ENCODE peak calls at places on chromosomes 7 and 10, in seven cellular contexts. One of them, this sample, is unnamed. For H3K4me1, the result is how much of the 10 kb centered on the place peaks cover.

GRCh38 chr10:16854623-16855022 is 37.4 kb upstream of the RSU1 start:
- DNase-seq in heart left ventricle: no peak
- DNase-seq in tibial artery: no peak
- DNase-seq in CD8-positive, alpha-beta T cell: no peak
- DNase-seq in transverse colon: no peak
- DNase-seq in IMR-90: no peak
- DNase-seq in colonic mucosa: no peak
- DNase-seq in this sample: no peak

GRCh38 chr7:152000191-152000590 is 25.3 kb upstream of the GALNT11 start:
- DNase-seq in heart left ventricle: no peak
- DNase-seq in transverse colon: no peak
- DNase-seq in tibial artery: no peak
- DNase-seq in IMR-90: no peak
- DNase-seq in colonic mucosa: no peak
- DNase-seq in CD8-positive, alpha-beta T cell: no peak
- DNase-seq in this sample: no peak

GRCh38 chr7:55532150-55532917 is 40.0 kb downstream of the VOPP1 start:
- DNase-seq in tibial artery: no peak
- DNase-seq in IMR-90: no peak
- DNase-seq in transverse colon: no peak
- DNase-seq in colonic mucosa: no peak
- DNase-seq in CD8-positive, alpha-beta T cell: no peak
- DNase-seq in heart left ventricle: no peak
- DNase-seq in this sample: no peak

GRCh38 chr7:13803134-13803533 is 186.3 kb downstream of the ETV1 start:
- DNase-seq in tibial artery: no peak
- DNase-seq in colonic mucosa: no peak
- DNase-seq in IMR-90: no peak
- DNase-seq in CD8-positive, alpha-beta T cell: no peak
- DNase-seq in heart left ventricle: no peak
- DNase-seq in transverse colon: no peak
- DNase-seq in this sample: no peak

GRCh38 chr7:141466151-141466904 is 84.9 kb upstream of the AGK start:
- DNase-seq in CD8-positive, alpha-beta T cell: no peak
- DNase-seq in transverse colon: no peak
- DNase-seq in heart left ventricle: no peak
- DNase-seq in tibial artery: no peak
- DNase-seq in colonic mucosa: no peak
- DNase-seq in IMR-90: no peak
- DNase-seq in this sample: no peak

GRCh38 chr10:11595395-11595692 is 16.1 kb downstream of the USP6NL start:
- DNase-seq in tibial artery: no peak
- DNase-seq in IMR-90: peak
- DNase-seq in CD8-positive, alpha-beta T cell: no peak
- DNase-seq in heart left ventricle: peak
- DNase-seq in colonic mucosa: no peak
- DNase-seq in transverse colon: no peak
- DNase-seq in this sample: no peak

GRCh38 chr10:72292223-72292691 is 18.5 kb downstream of the DDIT4 start:
- DNase-seq in colonic mucosa: peak
- DNase-seq in tibial artery: no peak
- DNase-seq in transverse colon: peak
- DNase-seq in IMR-90: no peak
- DNase-seq in CD8-positive, alpha-beta T cell: no peak
- DNase-seq in heart left ventricle: no peak
- DNase-seq in this sample: no peak

GRCh38 chr7:140229591-140230516 is 53.1 kb upstream of the KDM7A start:
- DNase-seq in CD8-positive, alpha-beta T cell: peak
- DNase-seq in IMR-90: no peak
- DNase-seq in heart left ventricle: peak
- DNase-seq in tibial artery: no peak
- DNase-seq in colonic mucosa: peak
- DNase-seq in transverse colon: peak
- DNase-seq in this sample: no peak

GRCh38 chr7:132769280-132769679 is 193.0 kb upstream of the PLXNA4 start:
- DNase-seq in heart left ventricle: no peak
- DNase-seq in tibial artery: no peak
- DNase-seq in IMR-90: no peak
- DNase-seq in colonic mucosa: no peak
- DNase-seq in CD8-positive, alpha-beta T cell: no peak
- DNase-seq in transverse colon: no peak
- DNase-seq in this sample: no peak

GRCh38 chr7:16753932-16754571 is 497 bp downstream of the TSPAN13 start:
- DNase-seq in tibial artery: no peak
- DNase-seq in IMR-90: peak
- DNase-seq in CD8-positive, alpha-beta T cell: no peak
- DNase-seq in transverse colon: peak
- DNase-seq in colonic mucosa: peak
- DNase-seq in heart left ventricle: peak
- DNase-seq in this sample: peak

GRCh38 chr7:102236592-102237287 is 49.9 kb upstream of the SH2B2 start:
- DNase-seq in tibial artery: peak
- DNase-seq in colonic mucosa: peak
- DNase-seq in heart left ventricle: peak
- DNase-seq in IMR-90: peak
- DNase-seq in transverse colon: peak
- DNase-seq in CD8-positive, alpha-beta T cell: peak
- DNase-seq in this sample: peak

GRCh38 chr10:87622290-87623004 is 37.2 kb upstream of the PAPSS2 start:
- DNase-seq in transverse colon: no peak
- DNase-seq in tibial artery: no peak
- DNase-seq in colonic mucosa: no peak
- DNase-seq in CD8-positive, alpha-beta T cell: no peak
- DNase-seq in IMR-90: no peak
- DNase-seq in heart left ventricle: no peak
- DNase-seq in this sample: no peak

GRCh38 chr7:125651823-125652528 is 722.4 kb upstream of the POT1 start:
- DNase-seq in transverse colon: no peak
- DNase-seq in tibial artery: no peak
- DNase-seq in colonic mucosa: no peak
- DNase-seq in heart left ventricle: no peak
- DNase-seq in IMR-90: no peak
- DNase-seq in CD8-positive, alpha-beta T cell: no peak
- DNase-seq in this sample: no peak

GRCh38 chr7:108452707-108453106 is 3.5 kb downstream of the NRCAM start:
- DNase-seq in IMR-90: peak
- DNase-seq in tibial artery: no peak
- DNase-seq in heart left ventricle: no peak
- DNase-seq in transverse colon: no peak
- DNase-seq in colonic mucosa: no peak
- DNase-seq in CD8-positive, alpha-beta T cell: no peak
- DNase-seq in this sample: no peak

GRCh38 chr10:43227911-43228782 is 38.7 kb downstream of the RASGEF1A start:
- DNase-seq in heart left ventricle: peak
- DNase-seq in tibial artery: peak
- DNase-seq in CD8-positive, alpha-beta T cell: no peak
- DNase-seq in IMR-90: no peak
- DNase-seq in colonic mucosa: no peak
- DNase-seq in transverse colon: peak
- DNase-seq in this sample: peak

GRCh38 chr10:132609211-132609610 is 71.6 kb downstream of the INPP5A start:
- DNase-seq in IMR-90: no peak
- DNase-seq in transverse colon: no peak
- DNase-seq in heart left ventricle: no peak
- DNase-seq in colonic mucosa: no peak
- DNase-seq in tibial artery: no peak
- DNase-seq in CD8-positive, alpha-beta T cell: no peak
- DNase-seq in this sample: no peak

GRCh38 chr10:30365883-30366282 is 16.8 kb upstream of the MTPAP start:
- DNase-seq in tibial artery: no peak
- DNase-seq in heart left ventricle: no peak
- DNase-seq in CD8-positive, alpha-beta T cell: no peak
- DNase-seq in transverse colon: no peak
- DNase-seq in IMR-90: no peak
- DNase-seq in colonic mucosa: no peak
- DNase-seq in this sample: no peak

GRCh38 chr7:17405786-17406185 is 107.3 kb downstream of the AHR start:
- DNase-seq in heart left ventricle: no peak
- DNase-seq in IMR-90: peak
- DNase-seq in colonic mucosa: no peak
- DNase-seq in CD8-positive, alpha-beta T cell: no peak
- DNase-seq in transverse colon: no peak
- DNase-seq in tibial artery: no peak
- DNase-seq in this sample: no peak

GRCh38 chr10:15084502-15084922 is 4.1 kb downstream of the ACBD7 start:
- DNase-seq in IMR-90: peak
- DNase-seq in CD8-positive, alpha-beta T cell: no peak
- DNase-seq in colonic mucosa: peak
- DNase-seq in transverse colon: peak
- DNase-seq in heart left ventricle: no peak
- DNase-seq in tibial artery: no peak
- DNase-seq in this sample: no peak

GRCh38 chr7:112572669-112573301 is 92.0 kb downstream of the LSMEM1 start:
- DNase-seq in tibial artery: no peak
- DNase-seq in IMR-90: no peak
- DNase-seq in transverse colon: peak
- DNase-seq in colonic mucosa: peak
- DNase-seq in heart left ventricle: no peak
- DNase-seq in CD8-positive, alpha-beta T cell: no peak
- DNase-seq in this sample: peak

GRCh38 chr10:16948335-16948734 is 131.1 kb upstream of the RSU1 start:
- DNase-seq in IMR-90: no peak
- DNase-seq in transverse colon: no peak
- DNase-seq in colonic mucosa: no peak
- DNase-seq in heart left ventricle: no peak
- DNase-seq in CD8-positive, alpha-beta T cell: peak
- DNase-seq in tibial artery: no peak
- DNase-seq in this sample: no peak

GRCh38 chr10:28962768-28963167 is 285.4 kb downstream of the BAMBI start:
- DNase-seq in tibial artery: no peak
- DNase-seq in colonic mucosa: no peak
- DNase-seq in transverse colon: no peak
- DNase-seq in heart left ventricle: no peak
- DNase-seq in CD8-positive, alpha-beta T cell: no peak
- DNase-seq in IMR-90: no peak
- DNase-seq in this sample: no peak

GRCh38 chr7:136728945-136729344 is 139.5 kb upstream of the CHRM2 start:
- DNase-seq in transverse colon: no peak
- DNase-seq in colonic mucosa: no peak
- DNase-seq in tibial artery: no peak
- DNase-seq in heart left ventricle: no peak
- DNase-seq in IMR-90: no peak
- DNase-seq in CD8-positive, alpha-beta T cell: no peak
- DNase-seq in this sample: no peak

DNA sequence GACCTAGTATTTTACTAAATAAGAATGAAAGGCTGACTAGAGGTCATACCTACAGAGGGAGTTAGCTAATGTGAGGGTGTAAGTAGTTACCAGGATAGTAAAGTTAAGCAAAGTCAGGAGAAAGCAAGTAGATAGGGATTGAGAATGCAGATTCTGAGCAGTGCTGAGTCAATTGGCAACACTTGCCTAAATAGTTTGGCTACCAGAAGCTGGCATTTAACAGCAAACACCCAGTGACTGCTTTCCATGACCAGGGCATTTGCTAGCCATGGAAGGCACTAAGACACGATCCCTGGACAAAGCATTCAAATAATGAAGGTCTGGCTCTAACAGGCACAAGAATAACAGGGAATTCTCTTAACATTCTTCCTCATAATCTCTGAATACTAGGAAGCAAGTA is 25.9 kb downstream of the TNKS2 start:
- DNase-seq in tibial artery: no peak
- DNase-seq in colonic mucosa: no peak
- DNase-seq in heart left ventricle: no peak
- DNase-seq in IMR-90: no peak
- DNase-seq in CD8-positive, alpha-beta T cell: no peak
- DNase-seq in transverse colon: no peak
- DNase-seq in this sample: no peak
- H3K27ac ChIP-seq in tibial artery: no peak
- H3K27ac ChIP-seq in colonic mucosa: no peak
- H3K27ac ChIP-seq in heart left ventricle: no peak
- H3K27ac ChIP-seq in IMR-90: no peak
- H3K27ac ChIP-seq in CD8-positive, alpha-beta T cell: no peak
- H3K27ac ChIP-seq in transverse colon: no peak
- H3K27ac ChIP-seq in this sample: no peak

GRCh38 chr10:101618871-101619270 is 30.8 kb downstream of the DPCD start:
- DNase-seq in heart left ventricle: no peak
- DNase-seq in CD8-positive, alpha-beta T cell: no peak
- DNase-seq in colonic mucosa: no peak
- DNase-seq in transverse colon: no peak
- DNase-seq in tibial artery: no peak
- DNase-seq in IMR-90: no peak
- DNase-seq in this sample: no peak

GRCh38 chr10:101617824-101618568 is 29.9 kb downstream of the DPCD start:
- DNase-seq in CD8-positive, alpha-beta T cell: no peak
- DNase-seq in transverse colon: no peak
- DNase-seq in tibial artery: no peak
- DNase-seq in heart left ventricle: no peak
- DNase-seq in IMR-90: no peak
- DNase-seq in colonic mucosa: no peak
- DNase-seq in this sample: no peak

GRCh38 chr10:101616415-101617101 is 28.4 kb downstream of the DPCD start:
- DNase-seq in tibial artery: no peak
- DNase-seq in IMR-90: no peak
- DNase-seq in colonic mucosa: no peak
- DNase-seq in CD8-positive, alpha-beta T cell: no peak
- DNase-seq in transverse colon: no peak
- DNase-seq in heart left ventricle: no peak
- DNase-seq in this sample: no peak

GRCh38 chr10:101615760-101616116 is 27.6 kb downstream of the DPCD start:
- DNase-seq in transverse colon: no peak
- DNase-seq in colonic mucosa: no peak
- DNase-seq in tibial artery: no peak
- DNase-seq in heart left ventricle: no peak
- DNase-seq in CD8-positive, alpha-beta T cell: no peak
- DNase-seq in IMR-90: no peak
- DNase-seq in this sample: no peak

GRCh38 chr10:101617102-101617823 is 29.1 kb downstream of the DPCD start:
- DNase-seq in IMR-90: no peak
- DNase-seq in CD8-positive, alpha-beta T cell: no peak
- DNase-seq in transverse colon: no peak
- DNase-seq in heart left ventricle: no peak
- DNase-seq in tibial artery: no peak
- DNase-seq in colonic mucosa: no peak
- DNase-seq in this sample: no peak
- TF ChIP-seq CTCF in IMR-90: no peak
- TF ChIP-seq CTCF in CD8-positive, alpha-beta T cell: no peak
- TF ChIP-seq CTCF in transverse colon: no peak
- TF ChIP-seq CTCF in heart left ventricle: no peak
- TF ChIP-seq CTCF in tibial artery: no peak
- TF ChIP-seq CTCF in colonic mucosa: no peak
- TF ChIP-seq CTCF in this sample: no peak

GRCh38 chr7:137990251-137990901 is 11.5 kb downstream of the CREB3L2 start:
- DNase-seq in CD8-positive, alpha-beta T cell: no peak
- DNase-seq in IMR-90: peak
- DNase-seq in heart left ventricle: no peak
- DNase-seq in transverse colon: no peak
- DNase-seq in tibial artery: no peak
- DNase-seq in colonic mucosa: no peak
- DNase-seq in this sample: no peak
- H3K4me1 ChIP-seq in CD8-positive, alpha-beta T cell: under half
- H3K4me1 ChIP-seq in IMR-90: under half
- H3K4me1 ChIP-seq in heart left ventricle: half or more
- H3K4me1 ChIP-seq in transverse colon: half or more
- H3K4me1 ChIP-seq in tibial artery: half or more
- H3K4me1 ChIP-seq in colonic mucosa: under half
- H3K4me1 ChIP-seq in this sample: under half

GRCh38 chr7:93894966-93895650 is 4.6 kb upstream of the TFPI2 start:
- DNase-seq in CD8-positive, alpha-beta T cell: no peak
- DNase-seq in transverse colon: no peak
- DNase-seq in heart left ventricle: no peak
- DNase-seq in tibial artery: no peak
- DNase-seq in IMR-90: no peak
- DNase-seq in colonic mucosa: no peak
- DNase-seq in this sample: no peak
- H3K27ac ChIP-seq in CD8-positive, alpha-beta T cell: no peak
- H3K27ac ChIP-seq in transverse colon: no peak
- H3K27ac ChIP-seq in heart left ventricle: no peak
- H3K27ac ChIP-seq in tibial artery: no peak
- H3K27ac ChIP-seq in IMR-90: no peak
- H3K27ac ChIP-seq in colonic mucosa: no peak
- H3K27ac ChIP-seq in this sample: no peak

GRCh38 chr7:449249-450019 is 70.2 kb downstream of the PDGFA start:
- DNase-seq in IMR-90: no peak
- DNase-seq in colonic mucosa: no peak
- DNase-seq in transverse colon: no peak
- DNase-seq in heart left ventricle: no peak
- DNase-seq in CD8-positive, alpha-beta T cell: no peak
- DNase-seq in tibial artery: no peak
- DNase-seq in this sample: no peak
- TF ChIP-seq CTCF in IMR-90: no peak
- TF ChIP-seq CTCF in colonic mucosa: no peak
- TF ChIP-seq CTCF in transverse colon: no peak
- TF ChIP-seq CTCF in heart left ventricle: no peak
- TF ChIP-seq CTCF in CD8-positive, alpha-beta T cell: no peak
- TF ChIP-seq CTCF in tibial artery: no peak
- TF ChIP-seq CTCF in this sample: no peak

This sample was measured in pancreas.